ENCODE peak calls at places on chromosomes 11 and 22, in six cellular contexts. W is IMR-90, C is pancreas, E is SK-N-SH, F is cardiac muscle cell, A is adipocyte. Z is an unnamed sample. For H3K9me3, the result is how much of the 10 kb centered on the place peaks cover.

GRCh38 chr11:75198278-75198948 is 42.2 kb upstream of the TPBGL start:
- DNase-seq in W (no peak), C (no peak), E (no peak), F (no peak), A (no peak), Z (no peak)

GRCh38 chr11:69943506-69943905 is 124.3 kb upstream of the FGF3 start:
- DNase-seq in W (no peak), C (no peak), E (no peak), F (no peak), A (no peak), Z (no peak)

GRCh38 chr11:119100246-119100959 is 1.2 kb downstream of the DPAGT1 start:
- DNase-seq in W (peak), C (no peak), E (peak), F (peak), A (peak), Z (peak)

GRCh38 chr22:50525991-50526848 is 822 bp upstream of the SCO2 start:
- DNase-seq in W (peak), C (peak), E (peak), F (peak), A (peak), Z (peak)

GRCh38 chr22:26503758-26504157 is 8.5 kb downstream of the TFIP11 start:
- DNase-seq in W (no peak), C (no peak), E (no peak), F (no peak), A (no peak), Z (no peak)

GRCh38 chr11:115148691-115149090 is 355.5 kb downstream of the CADM1 start:
- DNase-seq in W (no peak), C (no peak), E (no peak), F (no peak), A (no peak), Z (no peak)

GRCh38 chr22:26464312-26464711 is 19.3 kb downstream of the HPS4 start:
- DNase-seq in W (no peak), C (no peak), E (no peak), F (peak), A (peak), Z (no peak)

GRCh38 chr11:74611369-74611861 is 19.0 kb downstream of the POLD3 start:
- DNase-seq in W (peak), C (no peak), E (peak), F (peak), A (peak), Z (peak)

GRCh38 chr11:71355266-71355665 is 92.9 kb downstream of the DHCR7 start:
- DNase-seq in W (peak), C (no peak), E (no peak), F (peak), A (no peak), Z (peak)

GRCh38 chr11:36126703-36127102 is 162.5 kb downstream of the COMMD9 start:
- DNase-seq in W (no peak), C (no peak), E (no peak), F (no peak), A (no peak), Z (peak)

GRCh38 chr22:28832731-28833130 is 32.4 kb upstream of the XBP1 start:
- DNase-seq in W (no peak), C (no peak), E (no peak), F (no peak), A (no peak), Z (no peak)

GRCh38 chr22:23685205-23685784 is 5.5 kb upstream of the RGL4 start:
- DNase-seq in W (peak), C (peak), E (no peak), F (peak), A (no peak), Z (peak)

GRCh38 chr11:131504199-131504949 is 134.0 kb downstream of the NTM start:
- DNase-seq in W (no peak), C (peak), E (peak), F (peak), A (peak), Z (no peak)

GRCh38 chr11:88357323-88358039 is 19.9 kb upstream of the CTSC start:
- DNase-seq in W (peak), C (no peak), E (no peak), F (peak), A (peak), Z (peak)

GRCh38 chr11:4375431-4376113 is 7.4 kb upstream of the OR52B4 start:
- DNase-seq in W (no peak), C (no peak), E (no peak), F (no peak), A (no peak), Z (no peak)

GRCh38 chr11:65419773-65420481 is 2.7 kb upstream of the NEAT1 start:
- DNase-seq in W (peak), C (peak), E (peak), F (peak), A (peak), Z (peak)

GRCh38 chr11:134579709-134580634 is 167.9 kb upstream of the B3GAT1 start:
- DNase-seq in W (no peak), C (no peak), E (peak), F (no peak), A (no peak), Z (no peak)

GRCh38 chr22:27470169-27470772 is 331.3 kb downstream of the MN1 start:
- DNase-seq in W (no peak), C (no peak), E (no peak), F (no peak), A (no peak), Z (no peak)

GRCh38 chr11:7901319-7901854 is 29.7 kb downstream of the OR10A6 start:
- DNase-seq in W (no peak), C (no peak), E (no peak), F (no peak), A (no peak), Z (no peak)

GRCh38 chr11:14185461-14185860 is 173.5 kb downstream of the RRAS2 start:
- DNase-seq in W (no peak), C (no peak), E (no peak), F (no peak), A (no peak), Z (no peak)

GRCh38 chr11:46247664-46248063 is 29.8 kb upstream of the CREB3L1 start:
- DNase-seq in W (peak), C (no peak), E (no peak), F (peak), A (no peak), Z (peak)

GRCh38 chr22:23281406-23282088 is 101.2 kb downstream of the BCR start:
- DNase-seq in W (peak), C (peak), E (peak), F (peak), A (peak), Z (peak)

GRCh38 chr11:34565417-34566208 is 52.0 kb upstream of the ELF5 start:
- DNase-seq in W (no peak), C (no peak), E (peak), F (no peak), A (no peak), Z (no peak)

GRCh38 chr11:125578783-125579182 is 9.5 kb downstream of the EI24 start:
- DNase-seq in W (no peak), C (no peak), E (no peak), F (no peak), A (no peak), Z (no peak)

GRCh38 chr11:109940816-109941215 is 152.4 kb upstream of the ZC3H12C start:
- DNase-seq in W (peak), C (no peak), E (no peak), F (peak), A (no peak), Z (peak)

GRCh38 chr11:114153224-114153623 is 93.7 kb downstream of the ZBTB16 start:
- DNase-seq in W (no peak), C (no peak), E (no peak), F (no peak), A (no peak), Z (no peak)

GRCh38 chr11:123616505-123617198 is 37.8 kb downstream of the SCN3B start:
- DNase-seq in W (peak), C (no peak), E (peak), F (peak), A (peak), Z (peak)

GRCh38 chr11:7311903-7312302 is 60.2 kb downstream of the SYT9 start:
- DNase-seq in W (no peak), C (no peak), E (no peak), F (no peak), A (no peak), Z (no peak)

GRCh38 chr22:45208993-45209838 is 31.5 kb downstream of the KIAA0930 start:
- DNase-seq in W (peak), C (no peak), E (peak), F (peak), A (peak), Z (peak)

GRCh38 chr22:34845391-34845790 is 220.6 kb upstream of the ISX start:
- DNase-seq in W (no peak), C (no peak), E (no peak), F (no peak), A (peak), Z (no peak)

GRCh38 chr11:112584674-112585073 is 324.0 kb upstream of the PLET1 start:
- DNase-seq in W (no peak), C (no peak), E (no peak), F (no peak), A (no peak), Z (no peak)

GRCh38 chr11:73323464-73323863 is 15.4 kb downstream of the ARHGEF17 start:
- DNase-seq in W (peak), C (peak), E (peak), F (peak), A (peak), Z (peak)

DNA sequence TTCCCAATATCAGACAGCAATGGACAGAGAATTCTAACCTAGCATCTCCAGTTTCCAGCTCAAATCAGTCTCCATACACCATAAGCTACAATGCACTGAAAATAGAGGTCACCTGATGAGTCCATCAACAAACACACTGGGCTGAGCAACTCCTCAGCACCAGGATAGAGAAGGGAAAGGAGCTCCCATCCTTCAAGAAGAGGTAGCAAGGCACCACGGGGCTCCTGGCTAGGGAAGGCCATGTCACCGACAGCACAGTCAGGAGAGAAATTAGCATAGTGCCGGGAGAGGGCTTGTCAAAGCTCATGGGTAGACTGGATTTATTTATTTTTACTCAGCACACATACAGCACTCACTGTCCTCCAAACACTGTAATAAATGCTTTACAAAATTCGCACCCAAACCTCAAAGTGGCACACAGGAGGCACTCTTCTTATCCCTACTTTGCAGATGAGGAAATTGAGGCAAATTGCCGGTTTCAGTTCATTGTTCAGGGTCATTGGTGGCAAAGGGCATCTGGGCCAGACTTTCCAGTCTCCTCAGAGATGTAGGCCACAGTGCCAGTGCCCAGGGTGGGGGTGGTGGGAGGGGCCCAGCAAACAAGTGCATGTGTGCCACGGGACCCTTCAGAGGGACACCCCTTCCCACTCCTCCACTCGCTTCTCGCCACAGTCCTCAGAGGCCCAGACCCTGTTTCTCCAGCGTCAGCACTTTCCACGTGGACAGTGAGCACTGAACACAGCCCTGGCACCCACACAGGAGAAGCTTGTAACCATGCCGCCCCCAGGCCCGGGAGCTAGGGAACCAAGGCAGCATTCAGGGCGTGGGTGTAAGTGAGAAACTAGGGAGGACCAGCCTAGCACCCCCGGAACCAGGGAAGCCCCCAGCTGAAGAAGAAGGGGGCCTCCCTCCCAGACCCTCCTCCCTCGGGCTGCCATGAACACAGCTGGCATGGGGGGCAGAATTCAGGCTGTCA is 1417.4 kb downstream of the TBC1D22A start:
- DNase-seq in W (no peak), C (no peak), E (no peak), F (no peak), A (no peak), Z (no peak)
- H3K9me3 ChIP-seq in W (half or more), C (under half), E (under half), F (under half), A (under half), Z (under half)

DNA sequence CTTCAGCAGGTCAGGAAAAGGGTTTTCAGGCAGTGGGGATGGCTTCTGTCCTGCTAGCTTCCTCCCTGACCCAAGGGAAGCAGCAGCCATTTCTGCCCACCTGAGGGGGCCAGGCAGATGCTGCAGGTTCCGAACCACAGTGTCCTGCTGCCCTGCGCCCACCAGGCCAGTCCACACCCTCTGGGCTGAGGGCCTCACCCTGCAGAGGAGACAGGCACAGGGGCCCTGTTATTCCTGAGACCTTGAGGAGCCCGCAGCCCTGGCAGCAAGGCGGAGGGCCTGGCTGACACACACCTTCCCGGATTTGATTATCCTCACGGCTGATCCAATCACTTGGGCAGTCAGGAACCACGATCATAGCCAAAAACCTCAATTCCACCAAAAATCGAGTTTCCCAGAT is 725.8 kb downstream of the BRD1 start:
- DNase-seq in W (no peak), C (no peak), E (no peak), F (no peak), A (no peak), Z (no peak)
- H3K9me3 ChIP-seq in W (half or more), C (under half), E (under half), F (under half), A (under half), Z (under half)

GRCh38 chr11:64132388-64132771 is 33.5 kb downstream of the MACROD1 start:
- DNase-seq in W (no peak), C (no peak), E (peak), F (no peak), A (no peak), Z (no peak)

GRCh38 chr11:64129403-64129802 is 36.5 kb downstream of the MACROD1 start:
- DNase-seq in W (no peak), C (no peak), E (no peak), F (no peak), A (no peak), Z (no peak)

GRCh38 chr11:64132982-64133705 is 32.8 kb downstream of the MACROD1 start:
- DNase-seq in W (no peak), C (no peak), E (no peak), F (no peak), A (no peak), Z (no peak)

GRCh38 chr11:64130618-64131017 is 35.3 kb downstream of the MACROD1 start:
- DNase-seq in W (no peak), C (no peak), E (no peak), F (peak), A (no peak), Z (no peak)

GRCh38 chr11:64131657-64132387 is 34.1 kb downstream of the MACROD1 start:
- DNase-seq in W (no peak), C (no peak), E (no peak), F (no peak), A (no peak), Z (no peak)
- H3K9me3 ChIP-seq in W (under half), C (under half), E (under half), F (under half), A (under half), Z (under half)

GRCh38 chr22:16586170-16586569 is 6.4 kb downstream of the CCT8L2 start:
- DNase-seq in W (no peak), C (no peak), E (no peak), F (no peak), A (no peak), Z (no peak)

DNA sequence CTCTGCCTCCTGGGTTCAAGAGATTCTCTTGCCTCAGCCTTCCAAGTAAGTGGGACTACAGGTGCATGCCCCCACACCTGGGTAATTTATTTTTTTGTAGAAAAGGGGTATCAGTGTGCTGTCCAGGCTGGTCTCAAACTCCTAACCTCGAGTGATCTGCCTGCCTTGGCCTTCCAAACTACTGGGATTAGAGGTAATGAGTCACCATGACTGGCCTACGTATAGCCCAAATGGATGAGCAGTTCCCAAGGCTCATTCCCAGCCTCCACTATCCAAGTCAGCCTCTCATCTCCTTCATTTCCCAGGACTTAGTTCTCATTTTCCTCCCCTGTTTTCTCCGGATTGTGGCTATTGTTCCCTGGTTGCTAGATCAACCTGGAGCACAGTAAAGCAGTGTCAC is 5.6 kb downstream of the CCT8L2 start:
- DNase-seq in W (no peak), C (no peak), E (no peak), F (no peak), A (no peak), Z (no peak)
- H3K9me3 ChIP-seq in W (under half), C (under half), E (under half), F (under half), A (under half), Z (under half)

GRCh38 chr22:47626428-47627390 is 864.3 kb downstream of the TBC1D22A start:
- DNase-seq in W (no peak), C (no peak), E (no peak), F (no peak), A (no peak), Z (no peak)
- H3K9me3 ChIP-seq in W (half or more), C (under half), E (under half), F (under half), A (under half), Z (under half)

GRCh38 chr22:49354516-49355205 is 473.0 kb downstream of the BRD1 start:
- DNase-seq in W (no peak), C (no peak), E (peak), F (no peak), A (no peak), Z (no peak)
- H3K9me3 ChIP-seq in W (half or more), C (under half), E (under half), F (under half), A (under half), Z (under half)

Z was measured in mesenchymal stem cell.